ENCODE peak calls at places on chromosomes 1 and 21, in eight cellular contexts. F is KG1; N is body of pancreas; A is upper lobe of right lung; O is NCI-H1092 treated with DMSO at 0.1 percent for 48 hours; U is nephron progenitor cell; I is RWPE1; B is CD4-positive, alpha-beta T cell. Q is an unnamed sample.
A peak's percentile ranks its signal among the peaks of the same experiment; 100 is the strongest.

GRCh38 chr1:226195144-226195543 is 8.6 kb upstream of the ACBD3 start:
- DNase-seq in F (no peak), N (no peak), A (no peak), O (no peak), U (no peak), I (no peak), B (no peak), Q (no peak)

GRCh38 chr1:44377925-44378784 is 23.1 kb upstream of the ERI3 start:
- DNase-seq in F (peak; percentile 12), N (peak; percentile 57), A (no peak), O (peak; percentile 57), U (peak; percentile 67), I (peak; percentile 58), B (peak; percentile 36), Q (peak; percentile 96)

GRCh38 chr21:17466166-17466565 is 46.7 kb upstream of the CXADR start:
- DNase-seq in F (no peak), N (peak; percentile 28), A (no peak), O (no peak), U (no peak), I (no peak), B (no peak), Q (no peak)

GRCh38 chr1:164382384-164382783 is 176.6 kb upstream of the PBX1 start:
- DNase-seq in F (no peak), N (no peak), A (no peak), O (no peak), U (no peak), I (no peak), B (no peak), Q (no peak)

GRCh38 chr1:213649373-213649772 is 338.4 kb upstream of the PROX1 start:
- DNase-seq in F (no peak), N (no peak), A (no peak), O (peak; percentile 35), U (no peak), I (no peak), B (no peak), Q (no peak)

GRCh38 chr1:28577052-28577678 is 14.9 kb upstream of the RAB42 start:
- DNase-seq in F (no peak), N (no peak), A (no peak), O (no peak), U (no peak), I (peak; percentile 20), B (no peak), Q (no peak)

GRCh38 chr21:42527489-42528158 is 14.0 kb downstream of the SLC37A1 start:
- DNase-seq in F (no peak), N (no peak), A (no peak), O (no peak), U (no peak), I (no peak), B (peak; percentile 58), Q (peak; percentile 48)

GRCh38 chr1:245380790-245381535 is 226.2 kb downstream of the KIF26B start:
- DNase-seq in F (no peak), N (no peak), A (no peak), O (peak; percentile 29), U (no peak), I (no peak), B (no peak), Q (no peak)

GRCh38 chr1:227489572-227489971 is 73.8 kb upstream of the ZNF678 start:
- DNase-seq in F (no peak), N (no peak), A (no peak), O (peak; percentile 20), U (no peak), I (no peak), B (no peak), Q (no peak)

GRCh38 chr1:205714190-205714905 is 34.0 kb upstream of the SLC45A3 start:
- DNase-seq in F (no peak), N (peak; percentile 38), A (no peak), O (no peak), U (no peak), I (peak; percentile 30), B (no peak), Q (no peak)